ENCODE peak calls at places on chromosome X, in eight cellular contexts. E, P, Z, B, I, O, Y and X are unnamed samples.

GRCh38 chrX:149830192-149830873 is 48.6 kb downstream of the MAGEA9 start:
- ATAC-seq in E (peak), P (no peak), Z (no peak), B (peak), I (peak), O (no peak), Y (peak), X (peak)

GRCh38 chrX:63739885-63740284 is 45.1 kb downstream of the ARHGEF9 start:
- ATAC-seq in E (no peak), P (no peak), Z (no peak), B (no peak), I (no peak), O (no peak), Y (no peak), X (no peak)

GRCh38 chrX:49186125-49187027 is at the start of gene PRICKLE3:
- ATAC-seq in E (peak), P (peak), Z (peak), B (peak), I (peak), O (peak), Y (peak), X (peak)

GRCh38 chrX:24253469-24253868 is 60.4 kb downstream of the SUPT20HL2 start:
- ATAC-seq in E (no peak), P (no peak), Z (no peak), B (no peak), I (no peak), O (no peak), Y (no peak), X (no peak)

GRCh38 chrX:123959281-123960063 is 2.0 kb upstream of the STAG2 start:
- ATAC-seq in E (peak), P (no peak), Z (no peak), B (no peak), I (peak), O (peak), Y (no peak), X (no peak)

GRCh38 chrX:39152106-39152649 is 350.9 kb downstream of the MID1IP1 start:
- ATAC-seq in E (peak), P (no peak), Z (no peak), B (no peak), I (no peak), O (no peak), Y (no peak), X (no peak)

GRCh38 chrX:109890910-109891502 is 111.9 kb upstream of the TMEM164 start:
- ATAC-seq in E (peak), P (peak), Z (no peak), B (peak), I (no peak), O (peak), Y (no peak), X (peak)

GRCh38 chrX:39819921-39820849 is 277.6 kb downstream of the BCOR start:
- ATAC-seq in E (peak), P (peak), Z (no peak), B (no peak), I (peak), O (peak), Y (no peak), X (peak)

GRCh38 chrX:139881130-139881529 is 51.7 kb downstream of the ATP11C start:
- ATAC-seq in E (no peak), P (peak), Z (no peak), B (no peak), I (no peak), O (no peak), Y (no peak), X (no peak)

GRCh38 chrX:120797201-120797938 is 78.3 kb downstream of the CT47B1 start:
- ATAC-seq in E (no peak), P (peak), Z (peak), B (peak), I (no peak), O (no peak), Y (no peak), X (no peak)

GRCh38 chrX:70456256-70456655 is 11.6 kb downstream of the DLG3 start:
- ATAC-seq in E (no peak), P (no peak), Z (no peak), B (peak), I (no peak), O (no peak), Y (no peak), X (no peak)

GRCh38 chrX:2435465-2435864 is 65.3 kb downstream of the DHRSX start:
- ATAC-seq in E (no peak), P (no peak), Z (no peak), B (no peak), I (no peak), O (no peak), Y (no peak), X (no peak)

GRCh38 chrX:103664363-103664762 is 22.1 kb downstream of the MORF4L2 start:
- ATAC-seq in E (no peak), P (no peak), Z (no peak), B (no peak), I (no peak), O (no peak), Y (no peak), X (no peak)

GRCh38 chrX:65607070-65607742 is 60.2 kb upstream of the MSN start:
- ATAC-seq in E (no peak), P (no peak), Z (no peak), B (peak), I (no peak), O (no peak), Y (no peak), X (no peak)

GRCh38 chrX:142249721-142250120 is 44.6 kb upstream of the MAGEC2 start:
- ATAC-seq in E (no peak), P (no peak), Z (no peak), B (no peak), I (no peak), O (no peak), Y (no peak), X (no peak)

GRCh38 chrX:71828086-71828485 is 64.9 kb downstream of the CXorf49B start:
- ATAC-seq in E (no peak), P (no peak), Z (no peak), B (no peak), I (no peak), O (no peak), Y (no peak), X (no peak)

GRCh38 chrX:22652596-22652995 is 347.2 kb upstream of the DDX53 start:
- ATAC-seq in E (no peak), P (no peak), Z (no peak), B (no peak), I (no peak), O (no peak), Y (no peak), X (no peak)

GRCh38 chrX:155949098-155949497 is 48.4 kb upstream of the IL9R start:
- ATAC-seq in E (no peak), P (no peak), Z (no peak), B (no peak), I (no peak), O (no peak), Y (no peak), X (no peak)

GRCh38 chrX:121307441-121307840 is 260.0 kb downstream of the GLUD2 start:
- ATAC-seq in E (no peak), P (no peak), Z (no peak), B (peak), I (no peak), O (no peak), Y (no peak), X (no peak)

GRCh38 chrX:39176105-39176504 is 374.8 kb downstream of the MID1IP1 start:
- ATAC-seq in E (no peak), P (no peak), Z (no peak), B (no peak), I (no peak), O (no peak), Y (no peak), X (no peak)

GRCh38 chrX:23364416-23364815 is 29.8 kb downstream of the PTCHD1 start:
- ATAC-seq in E (no peak), P (no peak), Z (no peak), B (no peak), I (no peak), O (no peak), Y (no peak), X (no peak)

GRCh38 chrX:122220644-122221373 is 963.3 kb upstream of the GRIA3 start:
- ATAC-seq in E (no peak), P (no peak), Z (no peak), B (no peak), I (no peak), O (no peak), Y (no peak), X (no peak)

GRCh38 chrX:119647552-119648420 is 41.6 kb upstream of the NKRF start:
- ATAC-seq in E (no peak), P (no peak), Z (no peak), B (peak), I (peak), O (no peak), Y (peak), X (no peak)

GRCh38 chrX:72238183-72238582 is 644 bp downstream of the ERCC6L start:
- ATAC-seq in E (no peak), P (no peak), Z (no peak), B (no peak), I (no peak), O (no peak), Y (no peak), X (no peak)

GRCh38 chrX:148416142-148416541 is 84.3 kb upstream of the AFF2 start:
- ATAC-seq in E (no peak), P (no peak), Z (no peak), B (no peak), I (no peak), O (no peak), Y (peak), X (no peak)

GRCh38 chrX:130179579-130180215 is 7.9 kb downstream of the RAB33A start:
- ATAC-seq in E (no peak), P (no peak), Z (no peak), B (no peak), I (peak), O (no peak), Y (no peak), X (no peak)

GRCh38 chrX:19723427-19723826 is 164.0 kb downstream of the SH3KBP1 start:
- ATAC-seq in E (no peak), P (no peak), Z (no peak), B (no peak), I (no peak), O (no peak), Y (no peak), X (no peak)